ENCODE peak calls at places on chromosomes 12 and 14, in six cellular contexts. Y, K, N, I, Q and B are unnamed samples.

GRCh38 chr12:122137229-122137628 is 36.8 kb downstream of the IL31 start:
- DNase-seq in Y (no peak), K (no peak), N (no peak), I (no peak), Q (no peak), B (no peak)

GRCh38 chr12:98002887-98003493 is 512.4 kb upstream of the TMPO start:
- DNase-seq in Y (no peak), K (no peak), N (peak), I (no peak), Q (peak), B (peak)

GRCh38 chr14:39946796-39947195 is 514.6 kb upstream of the FBXO33 start:
- DNase-seq in Y (no peak), K (no peak), N (no peak), I (no peak), Q (peak), B (peak)

GRCh38 chr14:55730602-55731001 is 150.6 kb downstream of the KTN1 start:
- DNase-seq in Y (no peak), K (no peak), N (no peak), I (no peak), Q (no peak), B (no peak)

GRCh38 chr12:58496411-58496810 is 423.9 kb downstream of the LRIG3 start:
- DNase-seq in Y (no peak), K (no peak), N (no peak), I (no peak), Q (peak), B (no peak)

GRCh38 chr12:124518051-124518932 is 49.1 kb downstream of the NCOR2 start:
- DNase-seq in Y (no peak), K (peak), N (peak), I (peak), Q (peak), B (peak)

GRCh38 chr14:104107611-104108569 is 22.4 kb downstream of the ASPG start:
- DNase-seq in Y (no peak), K (peak), N (no peak), I (peak), Q (no peak), B (no peak)

GRCh38 chr14:61671086-61671485 is 24.2 kb upstream of the HIF1A start:
- DNase-seq in Y (peak), K (no peak), N (no peak), I (no peak), Q (no peak), B (no peak)

GRCh38 chr12:66633676-66634075 is 45.2 kb downstream of the GRIP1 start:
- DNase-seq in Y (no peak), K (no peak), N (peak), I (no peak), Q (no peak), B (peak)

GRCh38 chr12:1907652-1908611 is 10.5 kb downstream of the CACNA2D4 start:
- DNase-seq in Y (no peak), K (peak), N (no peak), I (peak), Q (peak), B (no peak)

GRCh38 chr14:88901199-88901588 is 76.7 kb downstream of the TTC8 start:
- DNase-seq in Y (no peak), K (no peak), N (no peak), I (no peak), Q (no peak), B (no peak)

GRCh38 chr12:73413974-73414373 is 1123.7 kb upstream of the ATXN7L3B start:
- DNase-seq in Y (no peak), K (no peak), N (no peak), I (no peak), Q (no peak), B (no peak)

GRCh38 chr12:94563261-94563660 is 87.1 kb downstream of the TMCC3 start:
- DNase-seq in Y (no peak), K (no peak), N (peak), I (no peak), Q (no peak), B (no peak)

GRCh38 chr12:58877243-58877743 is 43.0 kb downstream of the LRIG3 start:
- DNase-seq in Y (no peak), K (no peak), N (peak), I (no peak), Q (peak), B (peak)

GRCh38 chr14:35402323-35403084 is 2.0 kb downstream of the NFKBIA start:
- DNase-seq in Y (no peak), K (no peak), N (no peak), I (no peak), Q (peak), B (no peak)

GRCh38 chr14:99749763-99750715 is 43.2 kb upstream of the EML1 start:
- DNase-seq in Y (no peak), K (peak), N (no peak), I (peak), Q (no peak), B (no peak)

GRCh38 chr14:72416081-72416849 is 477.6 kb downstream of the DPF3 start:
- DNase-seq in Y (no peak), K (no peak), N (no peak), I (no peak), Q (no peak), B (no peak)

GRCh38 chr14:72420749-72421452 is 473.0 kb downstream of the DPF3 start:
- DNase-seq in Y (no peak), K (peak), N (peak), I (peak), Q (peak), B (peak)

GRCh38 chr14:72419226-72419625 is 474.7 kb downstream of the DPF3 start:
- DNase-seq in Y (no peak), K (no peak), N (no peak), I (no peak), Q (no peak), B (no peak)

DNA sequence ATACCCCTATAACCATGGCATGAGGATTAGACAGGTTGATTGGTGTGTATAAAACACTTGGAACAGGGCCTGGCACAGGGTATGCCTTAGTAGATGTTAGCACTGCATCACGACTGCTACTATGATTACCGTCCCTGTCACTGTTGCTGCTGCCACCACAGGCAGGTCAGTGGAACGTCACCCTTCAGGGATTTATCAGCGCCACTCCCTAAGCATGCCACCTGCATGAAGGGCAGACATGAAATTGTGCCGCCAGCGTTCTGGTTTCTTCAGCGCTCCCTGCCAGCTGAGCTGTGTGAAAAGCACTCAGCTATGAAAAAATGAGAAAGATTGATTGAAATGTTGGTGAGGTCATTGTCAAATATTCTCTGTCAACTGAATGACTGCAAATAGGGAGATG is 477.0 kb downstream of the DPF3 start:
- DNase-seq in Y (no peak), K (no peak), N (no peak), I (no peak), Q (no peak), B (no peak)
- TF ChIP-seq CTCF in Y (peak), K (no peak), N (no peak), I (no peak), Q (no peak), B (no peak)

GRCh38 chr12:16387919-16388318 is 40.5 kb downstream of the MGST1 start:
- DNase-seq in Y (no peak), K (no peak), N (no peak), I (no peak), Q (no peak), B (no peak)

GRCh38 chr12:16384732-16385131 is 37.3 kb downstream of the MGST1 start:
- DNase-seq in Y (no peak), K (no peak), N (no peak), I (no peak), Q (no peak), B (no peak)

GRCh38 chr12:16389594-16389993 is 42.1 kb downstream of the MGST1 start:
- DNase-seq in Y (no peak), K (no peak), N (peak), I (no peak), Q (peak), B (no peak)

DNA sequence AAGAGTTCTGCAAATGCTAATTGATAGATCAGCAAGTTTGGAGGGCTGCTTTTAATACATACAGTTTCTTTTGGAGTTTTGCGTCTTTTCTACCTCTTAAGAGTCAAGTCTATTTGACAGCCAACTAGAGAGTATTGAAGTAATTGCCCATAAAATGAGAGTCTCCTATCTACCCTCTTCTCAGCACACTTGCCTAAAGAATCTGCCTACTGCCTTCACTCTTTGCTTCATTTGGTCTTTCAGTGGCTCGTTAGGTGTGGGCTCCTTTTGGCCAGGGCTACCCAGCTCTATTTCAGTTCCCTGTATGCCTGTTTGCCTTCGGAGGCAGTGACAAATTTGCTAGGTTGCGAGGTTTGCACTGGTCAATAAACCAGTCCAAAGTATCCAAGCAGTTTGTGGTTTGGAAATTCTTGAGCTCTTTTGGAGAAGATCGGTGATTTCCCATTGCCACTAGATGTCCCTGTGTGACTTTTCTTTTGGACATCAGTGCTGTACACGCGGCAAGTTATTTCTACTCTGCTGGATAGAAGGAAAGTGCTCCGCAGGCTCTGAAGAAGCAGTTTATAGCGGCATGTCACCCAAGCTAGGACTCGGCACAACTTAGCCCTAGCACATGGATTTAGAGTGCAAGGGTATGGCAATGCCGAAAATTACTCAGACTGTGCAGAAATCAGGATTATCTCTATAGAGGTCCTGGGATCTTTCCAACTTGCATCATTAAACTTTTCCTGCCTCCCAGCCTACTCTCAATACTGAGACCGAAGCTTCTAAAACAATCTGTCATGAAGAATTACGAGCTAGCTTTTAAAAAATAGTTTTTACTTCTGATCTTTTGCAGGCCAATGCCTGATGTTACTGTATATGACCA is 38.6 kb downstream of the MGST1 start:
- DNase-seq in Y (no peak), K (no peak), N (peak), I (no peak), Q (peak), B (peak)
- TF ChIP-seq CTCF in Y (no peak), K (peak), N (peak), I (peak), Q (peak), B (peak)

DNA sequence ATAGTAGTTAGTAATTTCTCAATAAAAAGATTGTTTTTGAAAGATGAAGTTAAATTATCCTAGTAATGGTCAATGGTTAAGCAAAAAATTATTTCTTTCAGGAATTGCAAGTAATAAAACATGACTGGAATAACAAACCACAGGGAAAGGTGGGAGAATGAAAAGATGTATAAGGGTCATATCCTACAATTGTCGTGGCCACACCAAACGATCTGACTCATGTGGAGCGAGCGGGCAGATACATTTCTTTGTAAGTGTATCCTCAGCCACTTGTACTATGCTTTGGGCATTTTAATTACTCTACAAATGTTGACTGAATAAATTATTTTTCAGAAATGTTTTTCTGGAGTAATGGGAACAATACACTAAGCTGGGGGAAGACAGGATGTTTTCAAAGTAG is 45.5 kb downstream of the ACSM4 start:
- DNase-seq in Y (no peak), K (no peak), N (no peak), I (no peak), Q (no peak), B (no peak)
- TF ChIP-seq CTCF in Y (no peak), K (no peak), N (no peak), I (no peak), Q (no peak), B (no peak)

DNA sequence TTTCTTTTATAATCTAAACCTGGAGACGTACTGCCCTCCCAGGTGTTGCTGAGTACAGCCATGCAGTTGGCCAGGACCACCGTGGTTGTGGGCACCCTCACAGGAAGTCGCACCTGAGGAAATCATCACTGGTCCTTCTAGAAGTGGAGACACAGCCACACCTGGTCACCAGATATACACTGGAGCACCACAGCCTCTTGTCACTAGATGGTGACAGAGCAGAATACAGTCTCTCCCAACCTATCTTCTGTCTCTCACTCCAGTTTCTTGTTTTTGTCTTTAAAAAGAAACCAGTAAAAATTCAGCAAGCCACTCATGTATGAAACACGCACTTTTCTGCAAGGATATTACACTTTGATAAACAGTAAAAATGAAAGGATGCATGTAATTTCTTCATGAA is 43.1 kb upstream of the GPHB5 start:
- DNase-seq in Y (no peak), K (no peak), N (no peak), I (no peak), Q (no peak), B (no peak)
- TF ChIP-seq CTCF in Y (peak), K (no peak), N (no peak), I (no peak), Q (no peak), B (no peak)

DNA sequence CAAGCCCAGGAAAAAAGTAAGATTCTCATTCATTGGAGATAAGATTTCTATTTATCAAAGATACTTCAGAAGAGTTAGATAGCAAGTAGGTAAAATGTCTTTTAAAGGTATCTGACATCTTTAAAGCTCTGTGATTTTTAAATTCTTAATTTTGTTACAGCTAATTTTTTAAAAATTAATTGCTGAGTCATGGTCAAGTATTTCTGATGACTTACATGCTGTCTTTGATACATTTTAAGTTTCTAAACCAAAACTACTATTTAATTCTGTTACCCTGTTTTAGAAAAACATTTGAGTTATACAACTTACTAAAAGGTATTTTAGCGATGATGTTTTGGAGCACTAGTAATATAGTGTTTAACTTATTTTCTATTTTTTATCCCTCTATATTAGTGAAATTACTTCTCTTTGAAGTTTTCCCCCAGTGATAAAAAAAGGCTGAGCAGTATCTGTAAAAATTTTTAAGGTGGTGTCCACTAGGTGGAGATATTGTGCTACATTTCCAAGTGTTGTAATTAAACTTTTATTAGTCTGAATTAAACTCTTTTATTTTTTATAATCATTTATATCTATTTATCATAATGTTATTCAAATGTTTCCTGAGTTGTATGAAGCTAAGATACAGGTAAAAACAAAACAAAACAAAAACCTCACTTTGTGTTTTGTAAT is 11.5 kb downstream of the ALG10 start:
- DNase-seq in Y (no peak), K (no peak), N (peak), I (no peak), Q (peak), B (peak)
- TF ChIP-seq CTCF in Y (peak), K (peak), N (no peak), I (peak), Q (peak), B (no peak)

GRCh38 chr14:60514378-60515243 is 5.7 kb downstream of the SIX6 start:
- DNase-seq in Y (no peak), K (no peak), N (no peak), I (peak), Q (no peak), B (no peak)
- TF ChIP-seq CTCF in Y (no peak), K (peak), N (no peak), I (peak), Q (no peak), B (no peak)

GRCh38 chr12:76085159-76085868 is 829 bp upstream of the NAP1L1 start:
- DNase-seq in Y (peak), K (no peak), N (no peak), I (no peak), Q (peak), B (no peak)
- TF ChIP-seq CTCF in Y (peak), K (peak), N (peak), I (peak), Q (peak), B (peak)